ENCODE peak calls at places on chromosomes 16 and 17, in five cellular contexts. P is adrenal gland; G is CD8-positive, alpha-beta T cell; M is A549; I is CD8-positive, alpha-beta memory T cell. U is an unnamed sample. For H3K9me3 and H3K4me1, the result is how much of the 10 kb centered on the place peaks cover.

GRCh38 chr17:73520369-73520761 is 123.9 kb downstream of the SDK2 start:
- DNase-seq in P (no peak), G (no peak), M (no peak), I (no peak), U (no peak)

GRCh38 chr17:76504117-76504516 is 2.9 kb upstream of the RHBDF2 start:
- DNase-seq in P (no peak), G (no peak), M (no peak), I (no peak), U (no peak)

GRCh38 chr17:8739104-8739503 is 5.5 kb downstream of the CCDC42 start:
- DNase-seq in P (no peak), G (no peak), M (no peak), I (no peak), U (no peak)

GRCh38 chr17:51200846-51201245 is 34.6 kb downstream of the NME2 start:
- DNase-seq in P (no peak), G (no peak), M (no peak), I (no peak), U (no peak)

GRCh38 chr16:17251496-17251895 is 219.3 kb downstream of the XYLT1 start:
- DNase-seq in P (no peak), G (no peak), M (no peak), I (no peak), U (no peak)

GRCh38 chr17:60091908-60092331 is 13.2 kb upstream of the HEATR6 start:
- DNase-seq in P (no peak), G (no peak), M (no peak), I (no peak), U (no peak)

GRCh38 chr17:17041018-17041521 is 1.2 kb upstream of the MPRIP start:
- DNase-seq in P (no peak), G (no peak), M (no peak), I (no peak), U (peak)

GRCh38 chr16:28569968-28570752 is 16.4 kb downstream of the SGF29 start:
- DNase-seq in P (no peak), G (no peak), M (no peak), I (no peak), U (no peak)

GRCh38 chr17:82647593-82648164 is 565 bp downstream of the WDR45B start:
- DNase-seq in P (peak), G (peak), M (peak), I (peak), U (peak)

GRCh38 chr17:79168486-79169055 is 93.9 kb downstream of the ENGASE start:
- DNase-seq in P (no peak), G (no peak), M (no peak), I (no peak), U (peak)

GRCh38 chr17:37829446-37830142 is 84.7 kb upstream of the HNF1B start:
- DNase-seq in P (no peak), G (no peak), M (no peak), I (no peak), U (no peak)

GRCh38 chr16:66278604-66279262 is 87.8 kb upstream of the CDH5 start:
- DNase-seq in P (no peak), G (no peak), M (no peak), I (no peak), U (no peak)

GRCh38 chr16:54459509-54460235 is 173.1 kb upstream of the IRX3 start:
- DNase-seq in P (no peak), G (no peak), M (no peak), I (no peak), U (no peak)

GRCh38 chr16:84754353-84754856 is 54.6 kb downstream of the USP10 start:
- DNase-seq in P (peak), G (peak), M (peak), I (peak), U (peak)

GRCh38 chr17:72588961-72589360 is 468.1 kb downstream of the SOX9 start:
- DNase-seq in P (no peak), G (no peak), M (peak), I (no peak), U (no peak)

GRCh38 chr17:81040791-81041337 is 5.9 kb downstream of the BAIAP2 start:
- DNase-seq in P (no peak), G (peak), M (peak), I (no peak), U (peak)

GRCh38 chr16:12559714-12560113 is 244.0 kb downstream of the CPPED1 start:
- DNase-seq in P (no peak), G (no peak), M (no peak), I (no peak), U (no peak)

GRCh38 chr17:20955437-20956323 is 87.1 kb downstream of the USP22 start:
- DNase-seq in P (no peak), G (no peak), M (no peak), I (no peak), U (peak)

GRCh38 chr16:76756423-76756822 is 434.6 kb upstream of the MON1B start:
- DNase-seq in P (no peak), G (no peak), M (no peak), I (no peak), U (no peak)

GRCh38 chr17:11459780-11460426 is 138.4 kb upstream of the DNAH9 start:
- DNase-seq in P (no peak), G (no peak), M (no peak), I (no peak), U (no peak)

GRCh38 chr16:3608069-3608468 is 3.3 kb downstream of the SLX4 start:
- DNase-seq in P (no peak), G (no peak), M (no peak), I (no peak), U (no peak)

GRCh38 chr17:76502326-76503211 is 1.3 kb upstream of the RHBDF2 start:
- DNase-seq in P (no peak), G (no peak), M (no peak), I (no peak), U (no peak)

GRCh38 chr16:19583665-19584300 is 28.3 kb downstream of the VPS35L start:
- DNase-seq in P (no peak), G (no peak), M (peak), I (no peak), U (peak)

GRCh38 chr16:47359478-47359877 is 101.4 kb downstream of the ITFG1 start:
- DNase-seq in P (no peak), G (no peak), M (no peak), I (no peak), U (peak)

GRCh38 chr17:76104140-76104895 is 731 bp upstream of the EXOC7 start:
- DNase-seq in P (no peak), G (no peak), M (no peak), I (no peak), U (no peak)

GRCh38 chr17:39563476-39563875 is 44.2 kb downstream of the NEUROD2 start:
- DNase-seq in P (no peak), G (no peak), M (no peak), I (no peak), U (peak)

GRCh38 chr16:31693733-31694132 is 166.0 kb downstream of the AHSP start:
- DNase-seq in P (no peak), G (no peak), M (no peak), I (no peak), U (no peak)

GRCh38 chr17:57145347-57145746 is 60.3 kb downstream of the AKAP1 start:
- DNase-seq in P (no peak), G (no peak), M (no peak), I (no peak), U (no peak)

DNA sequence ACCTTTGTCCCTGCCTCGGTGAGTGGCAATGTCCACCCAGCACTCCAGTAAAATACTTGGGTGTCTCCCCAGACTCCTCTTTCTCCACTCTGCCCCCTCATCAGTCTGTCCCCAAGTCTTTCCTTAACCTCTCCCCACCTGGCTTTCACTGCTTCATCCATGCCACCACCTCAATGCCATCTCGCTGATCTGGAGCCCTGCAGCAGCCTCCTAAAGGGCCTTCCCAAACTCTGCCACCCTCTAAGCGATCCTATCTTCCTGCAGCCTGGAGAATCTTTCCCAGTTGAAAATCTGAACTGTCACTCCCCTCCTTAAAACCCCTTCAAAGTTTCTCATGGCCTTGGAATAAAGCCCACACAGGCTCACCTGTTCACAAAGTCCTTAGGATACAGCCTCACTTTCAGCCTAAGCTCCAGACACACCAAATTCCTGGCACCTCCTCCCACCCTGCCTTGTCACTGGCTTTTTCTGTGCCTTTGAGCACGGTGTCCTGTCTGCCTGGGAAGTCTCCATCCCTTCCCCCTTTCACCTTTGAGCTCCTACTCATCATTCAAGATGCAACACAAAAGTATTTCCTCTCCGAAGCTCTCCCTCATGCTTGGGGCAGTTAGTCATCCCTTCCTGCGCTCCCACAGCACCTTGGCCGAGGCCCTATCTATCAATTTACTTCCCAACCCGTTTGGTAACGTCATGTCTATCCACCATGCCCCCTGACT is 2.8 kb downstream of the WNK4 start:
- DNase-seq in P (no peak), G (no peak), M (peak), I (no peak), U (no peak)
- H3K27ac ChIP-seq in P (no peak), G (no peak), M (peak), I (no peak), U (no peak)

DNA sequence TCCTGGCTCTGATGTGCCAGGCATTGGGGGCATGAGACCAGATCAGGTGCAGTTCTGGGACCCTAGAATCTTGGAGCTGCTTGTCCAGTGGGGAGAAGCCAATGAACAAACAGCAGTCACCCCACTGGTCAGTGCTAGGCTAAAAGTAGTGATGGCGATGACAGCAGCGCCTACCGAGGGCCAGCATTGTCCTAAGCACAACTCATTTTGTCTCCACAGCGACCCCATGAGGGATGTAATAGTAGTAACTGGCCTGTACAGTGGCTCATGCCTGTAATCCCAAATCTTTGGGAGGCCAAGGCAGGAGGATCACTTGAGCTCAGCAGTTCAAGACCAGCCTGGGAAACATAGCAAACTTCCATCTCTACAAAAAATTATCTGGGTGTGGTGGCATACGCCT is 6.2 kb downstream of the SMCR8 start:
- DNase-seq in P (no peak), G (no peak), M (no peak), I (no peak), U (no peak)
- H3K9me3 ChIP-seq in P (under half), G (under half), M (under half), I (under half), U (under half)

GRCh38 chr17:1108560-1108809 is 71.3 kb downstream of the ABR start:
- DNase-seq in P (no peak), G (no peak), M (no peak), I (no peak), U (no peak)

GRCh38 chr17:1107777-1108559 is 71.8 kb downstream of the ABR start:
- DNase-seq in P (no peak), G (peak), M (no peak), I (peak), U (no peak)

GRCh38 chr17:1108810-1109605 is 70.8 kb downstream of the ABR start:
- DNase-seq in P (no peak), G (peak), M (peak), I (peak), U (no peak)

GRCh38 chr17:1109606-1110523 is 69.9 kb downstream of the ABR start:
- DNase-seq in P (no peak), G (peak), M (no peak), I (peak), U (no peak)

GRCh38 chr17:1107083-1107776 is 72.6 kb downstream of the ABR start:
- DNase-seq in P (no peak), G (no peak), M (no peak), I (no peak), U (no peak)
- H3K4me1 ChIP-seq in P (under half), G (under half), M (under half), I (under half), U (under half)

GRCh38 chr17:45087496-45087975 is 26.4 kb downstream of the NMT1 start:
- DNase-seq in P (no peak), G (no peak), M (no peak), I (no peak), U (no peak)
- H3K27ac ChIP-seq in P (no peak), G (no peak), M (no peak), I (no peak), U (no peak)

GRCh38 chr16:11025120-11025531 is 80.8 kb downstream of the CLEC16A start:
- DNase-seq in P (no peak), G (no peak), M (no peak), I (no peak), U (no peak)
- H3K9me3 ChIP-seq in P (under half), G (under half), M (under half), I (under half), U (under half)

U was measured in SJCRH30.